ENCODE peak calls at places on chromosomes 7 and 10, in seven cellular contexts. R is GM12878, T is right lobe of liver, A is A549, I is IMR-90, G is HepG2, U is body of pancreas. N is an unnamed sample.

GRCh38 chr7:134024729-134025128 is 102.4 kb upstream of the LRGUK start:
- ATAC-seq in R (no peak), T (no peak), A (no peak), I (peak), G (no peak), U (no peak), N (no peak)

GRCh38 chr7:41130596-41131236 is 572.2 kb downstream of the INHBA start:
- ATAC-seq in R (no peak), T (no peak), A (no peak), I (no peak), G (no peak), U (no peak), N (peak)

GRCh38 chr7:18541189-18541870 is 45.8 kb downstream of the HDAC9 start:
- ATAC-seq in R (no peak), T (no peak), A (no peak), I (peak), G (no peak), U (peak), N (no peak)

GRCh38 chr10:119715628-119716505 is 10.0 kb upstream of the INPP5F start:
- ATAC-seq in R (no peak), T (no peak), A (no peak), I (peak), G (peak), U (no peak), N (no peak)

GRCh38 chr7:44237696-44238095 is 36.9 kb downstream of the YKT6 start:
- ATAC-seq in R (no peak), T (no peak), A (no peak), I (no peak), G (no peak), U (no peak), N (no peak)

GRCh38 chr7:24992314-24992713 is 12.3 kb upstream of the OSBPL3 start:
- ATAC-seq in R (no peak), T (no peak), A (no peak), I (no peak), G (no peak), U (no peak), N (no peak)

GRCh38 chr7:36128448-36129047 is 24.5 kb upstream of the EEPD1 start:
- ATAC-seq in R (peak), T (peak), A (peak), I (peak), G (peak), U (peak), N (peak)

GRCh38 chr7:1274121-1274875 is 41.6 kb downstream of the UNCX start:
- ATAC-seq in R (no peak), T (no peak), A (no peak), I (no peak), G (peak), U (no peak), N (no peak)

GRCh38 chr7:100434297-100435144 is 1.8 kb downstream of the PPP1R35 start:
- ATAC-seq in R (no peak), T (no peak), A (no peak), I (no peak), G (no peak), U (no peak), N (no peak)

GRCh38 chr7:108613147-108613948 is 43.7 kb downstream of the DNAJB9 start:
- ATAC-seq in R (peak), T (peak), A (no peak), I (peak), G (peak), U (peak), N (no peak)

GRCh38 chr7:299628-300027 is 9.7 kb downstream of the FOXL3 start:
- ATAC-seq in R (no peak), T (no peak), A (no peak), I (no peak), G (no peak), U (no peak), N (no peak)

GRCh38 chr7:22859676-22860290 is 37.1 kb upstream of the TOMM7 start:
- ATAC-seq in R (peak), T (peak), A (no peak), I (no peak), G (no peak), U (peak), N (peak)

GRCh38 chr7:7177044-7177517 is 5.3 kb upstream of the C1GALT1 start:
- ATAC-seq in R (no peak), T (peak), A (peak), I (peak), G (peak), U (peak), N (no peak)

GRCh38 chr7:17318146-17318545 is 19.7 kb downstream of the AHR start:
- ATAC-seq in R (no peak), T (no peak), A (peak), I (peak), G (no peak), U (no peak), N (no peak)

GRCh38 chr7:114519215-114519614 is 104.6 kb downstream of the FOXP2 start:
- ATAC-seq in R (no peak), T (no peak), A (no peak), I (no peak), G (no peak), U (no peak), N (no peak)

GRCh38 chr10:88642991-88643390 is 21.3 kb upstream of the LIPF start:
- ATAC-seq in R (no peak), T (peak), A (no peak), I (peak), G (no peak), U (no peak), N (no peak)

GRCh38 chr7:140214075-140214684 is 37.4 kb upstream of the KDM7A start:
- ATAC-seq in R (no peak), T (no peak), A (no peak), I (no peak), G (peak), U (peak), N (peak)

GRCh38 chr10:92080244-92080643 is 156.7 kb downstream of the BTAF1 start:
- ATAC-seq in R (no peak), T (no peak), A (no peak), I (no peak), G (no peak), U (no peak), N (no peak)

GRCh38 chr7:132805766-132806165 is 229.5 kb upstream of the PLXNA4 start:
- ATAC-seq in R (no peak), T (no peak), A (no peak), I (no peak), G (no peak), U (no peak), N (no peak)

GRCh38 chr7:137881607-137882260 is 35.0 kb upstream of the DGKI start:
- ATAC-seq in R (peak), T (no peak), A (no peak), I (no peak), G (no peak), U (no peak), N (no peak)

GRCh38 chr7:100167912-100168323 is 499 bp downstream of the GAL3ST4 start:
- ATAC-seq in R (peak), T (peak), A (no peak), I (peak), G (no peak), U (peak), N (peak)

GRCh38 chr7:98105942-98106544 is 619 bp upstream of the LMTK2 start:
- ATAC-seq in R (no peak), T (no peak), A (peak), I (no peak), G (peak), U (no peak), N (no peak)

GRCh38 chr10:128087884-128088695 is 38.1 kb downstream of the MKI67 start:
- ATAC-seq in R (peak), T (peak), A (peak), I (no peak), G (peak), U (no peak), N (no peak)

GRCh38 chr7:133539016-133539415 is 286.1 kb downstream of the EXOC4 start:
- ATAC-seq in R (no peak), T (no peak), A (no peak), I (no peak), G (no peak), U (no peak), N (no peak)

GRCh38 chr10:1360011-1360580 is 303.9 kb downstream of the WDR37 start:
- ATAC-seq in R (peak), T (no peak), A (no peak), I (no peak), G (peak), U (no peak), N (no peak)

GRCh38 chr7:79420464-79420863 is 33.0 kb downstream of the MAGI2 start:
- ATAC-seq in R (no peak), T (peak), A (peak), I (peak), G (no peak), U (peak), N (peak)

GRCh38 chr10:22229756-22230330 is 12.0 kb upstream of the EBLN1 start:
- ATAC-seq in R (no peak), T (peak), A (no peak), I (no peak), G (no peak), U (no peak), N (no peak)

GRCh38 chr7:130393799-130394411 is 13.6 kb downstream of the CPA1 start:
- ATAC-seq in R (no peak), T (no peak), A (no peak), I (no peak), G (no peak), U (no peak), N (no peak)

GRCh38 chr7:74272305-74273038 is 16.7 kb upstream of the CLIP2 start:
- ATAC-seq in R (peak), T (peak), A (peak), I (peak), G (peak), U (peak), N (peak)

GRCh38 chr10:88870101-88870500 is 9.9 kb upstream of the STAMBPL1 start:
- ATAC-seq in R (peak), T (no peak), A (no peak), I (no peak), G (no peak), U (no peak), N (no peak)

GRCh38 chr7:29879609-29880008 is 73.3 kb downstream of the WIPF3 start:
- ATAC-seq in R (no peak), T (no peak), A (no peak), I (peak), G (no peak), U (peak), N (peak)

GRCh38 chr10:70233109-70233938 is at the start of gene PPA1:
- ATAC-seq in R (peak), T (peak), A (peak), I (peak), G (peak), U (peak), N (peak)
- TF ChIP-seq POLR2A in R (peak), T (peak), A (peak), I (peak), G (peak), U (peak), N (peak)

DNA sequence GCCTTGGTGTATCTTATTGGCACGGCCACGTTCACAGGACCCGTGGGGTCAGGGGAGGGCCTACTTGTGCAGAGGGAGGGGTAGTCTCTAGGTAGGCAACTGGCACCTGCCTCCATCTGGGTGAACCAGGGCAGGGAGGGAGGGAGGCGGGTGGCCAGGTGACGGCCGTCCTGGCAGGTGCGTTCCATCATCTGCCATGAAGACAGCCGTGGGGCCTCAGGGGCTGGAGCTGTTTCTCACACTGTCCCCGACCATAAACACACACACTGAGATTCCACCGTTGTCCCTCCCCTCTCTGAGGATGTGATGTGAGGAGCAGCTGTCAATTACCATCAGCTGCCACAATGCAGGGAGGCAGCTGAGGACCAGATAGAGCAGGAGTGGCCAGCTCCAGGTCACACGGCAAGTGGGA is 32.8 kb downstream of the ZMIZ1 start:
- ATAC-seq in R (no peak), T (no peak), A (no peak), I (no peak), G (no peak), U (peak), N (no peak)
- H3K27ac ChIP-seq in R (no peak), T (no peak), A (peak), I (peak), G (no peak), U (no peak), N (peak)

GRCh38 chr7:42766810-42767423 is 145.0 kb downstream of the C7orf25 start:
- ATAC-seq in R (no peak), T (no peak), A (no peak), I (no peak), G (no peak), U (no peak), N (no peak)

GRCh38 chr7:42763137-42763551 is 148.7 kb downstream of the C7orf25 start:
- ATAC-seq in R (no peak), T (no peak), A (no peak), I (no peak), G (no peak), U (no peak), N (no peak)

GRCh38 chr7:42770106-42770505 is 141.8 kb downstream of the C7orf25 start:
- ATAC-seq in R (no peak), T (no peak), A (no peak), I (no peak), G (no peak), U (no peak), N (no peak)

GRCh38 chr7:42768037-42768436 is 143.8 kb downstream of the C7orf25 start:
- ATAC-seq in R (no peak), T (no peak), A (no peak), I (no peak), G (no peak), U (no peak), N (no peak)
- TF ChIP-seq CTCF in R (no peak), T (no peak), A (no peak), I (no peak), G (no peak), U (no peak), N (no peak)

GRCh38 chr7:106111671-106112117 is 418 bp downstream of the SYPL1 start:
- ATAC-seq in R (peak), T (peak), A (peak), I (peak), G (peak), U (peak), N (peak)

GRCh38 chr7:106112972-106113421 is 885 bp upstream of the SYPL1 start:
- ATAC-seq in R (no peak), T (no peak), A (no peak), I (no peak), G (no peak), U (no peak), N (no peak)

GRCh38 chr7:106110238-106110560 is 1.9 kb downstream of the SYPL1 start:
- ATAC-seq in R (peak), T (no peak), A (no peak), I (no peak), G (no peak), U (no peak), N (no peak)

GRCh38 chr7:106110885-106111670 is 1.0 kb downstream of the SYPL1 start:
- ATAC-seq in R (no peak), T (no peak), A (no peak), I (no peak), G (no peak), U (no peak), N (no peak)

DNA sequence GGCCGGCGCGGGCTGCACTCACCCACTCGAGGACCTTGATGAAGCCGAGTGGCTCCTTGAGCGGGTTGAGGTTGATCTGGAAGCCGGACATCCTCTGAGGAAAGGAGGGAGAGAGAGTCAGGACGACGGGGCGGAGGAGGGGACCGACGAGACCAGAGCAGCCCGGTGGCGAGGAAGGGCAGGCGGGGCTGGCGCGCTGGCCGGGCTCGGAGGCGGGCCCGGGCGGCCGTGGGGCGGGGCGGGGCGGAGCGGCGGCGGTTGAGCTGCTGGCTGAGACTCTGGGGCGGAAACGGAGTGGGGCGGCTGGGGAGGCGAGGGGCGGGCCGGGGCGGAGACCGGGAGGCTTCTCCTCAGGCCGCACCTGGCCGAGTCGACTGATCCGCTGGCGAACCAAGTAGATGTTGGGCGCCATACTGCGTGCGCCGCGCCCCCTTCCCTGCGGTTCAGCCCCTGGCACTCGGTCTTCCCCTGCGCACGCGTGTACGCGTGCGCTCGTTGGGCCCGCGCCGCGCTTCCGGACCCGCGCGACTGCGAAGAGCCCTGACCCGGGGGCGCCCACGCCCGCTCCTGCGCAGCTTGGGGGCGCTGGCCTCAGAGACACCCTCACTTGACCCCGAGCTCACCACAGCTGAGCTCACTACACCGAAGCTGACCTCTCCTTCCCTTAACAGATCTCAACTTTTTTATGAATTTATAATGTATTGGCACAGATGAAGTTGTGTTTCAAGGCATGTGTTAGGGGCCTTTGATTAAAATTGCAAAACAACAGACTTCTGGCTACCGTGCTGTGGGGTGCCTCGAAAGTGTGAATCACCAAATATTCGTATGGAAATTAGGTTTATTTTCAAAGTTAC is at the start of gene SYPL1:
- ATAC-seq in R (peak), T (peak), A (peak), I (peak), G (peak), U (peak), N (peak)
- TF ChIP-seq POLR2A in R (peak), T (peak), A (peak), I (no peak), G (peak), U (peak), N (peak)

DNA sequence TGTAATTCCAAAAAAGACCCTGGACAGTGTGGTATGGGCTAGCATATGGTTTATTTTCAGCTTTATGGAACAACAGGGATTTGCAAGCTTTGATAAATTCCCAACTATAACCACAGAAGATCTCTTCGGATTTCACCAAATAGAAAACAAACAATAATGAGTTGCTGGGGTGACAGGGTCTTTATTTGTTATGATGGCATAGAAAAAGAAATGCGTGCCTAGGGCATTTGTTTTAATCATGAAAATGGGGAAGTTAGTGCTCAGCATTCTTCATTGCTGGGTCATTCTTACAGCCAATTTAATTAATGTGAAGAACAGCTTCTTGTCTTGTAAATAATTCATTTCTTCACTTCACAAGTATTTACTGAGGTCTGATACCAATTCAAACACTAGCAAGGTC is 139.0 kb downstream of the LRRN3 start:
- ATAC-seq in R (no peak), T (no peak), A (no peak), I (peak), G (no peak), U (no peak), N (no peak)
- H3K27ac ChIP-seq in R (no peak), T (no peak), A (no peak), I (no peak), G (no peak), U (no peak), N (no peak)

N was measured in gastroesophageal sphincter.